ENCODE peak calls at places on chromosomes 3 and 15, in eight cellular contexts. A is germinal center; W is A673; N is DMS79; T is central memory CD4-positive, alpha-beta T cell; X is stimulated activated CD4-positive, alpha-beta T cell treated with anti-CD3 and anti-CD28 coated beads, Interleukin-2, amount 100 ng/mL, for 24 hours; K is left colon; I is DMS153. H is an unnamed sample.

GRCh38 chr3:194013928-194014327 is 122.0 kb upstream of the HES1 start:
- DNase-seq in A (no peak), W (no peak), N (no peak), T (no peak), X (no peak), K (no peak), I (no peak), H (no peak)

GRCh38 chr15:68204776-68205557 is at the start of gene CALML4:
- DNase-seq in A (no peak), W (no peak), N (no peak), T (no peak), X (no peak), K (peak), I (peak), H (no peak)

GRCh38 chr3:132292062-132292461 is 25.1 kb upstream of the ACP3 start:
- DNase-seq in A (no peak), W (no peak), N (no peak), T (no peak), X (no peak), K (no peak), I (no peak), H (no peak)

GRCh38 chr3:42701371-42702065 is 1.1 kb downstream of the HHATL start:
- DNase-seq in A (peak), W (no peak), N (no peak), T (peak), X (peak), K (peak), I (no peak), H (peak)

GRCh38 chr3:128922804-128923459 is 43.5 kb downstream of the ACAD9 start:
- DNase-seq in A (no peak), W (no peak), N (no peak), T (peak), X (peak), K (no peak), I (no peak), H (no peak)

GRCh38 chr15:62848631-62849050 is 193.9 kb upstream of the TPM1 start:
- DNase-seq in A (no peak), W (no peak), N (no peak), T (no peak), X (no peak), K (no peak), I (no peak), H (no peak)

GRCh38 chr3:69008980-69009379 is 4.5 kb downstream of the EOGT start:
- DNase-seq in A (no peak), W (peak), N (no peak), T (no peak), X (no peak), K (no peak), I (no peak), H (peak)

GRCh38 chr15:47184003-47184404 is 533.3 kb upstream of the SEMA6D start:
- DNase-seq in A (no peak), W (peak), N (no peak), T (no peak), X (no peak), K (peak), I (no peak), H (no peak)

GRCh38 chr15:60580650-60581415 is 101.9 kb upstream of the ICE2 start:
- DNase-seq in A (no peak), W (peak), N (no peak), T (peak), X (peak), K (no peak), I (no peak), H (no peak)

GRCh38 chr15:96411056-96412031 is 80.8 kb downstream of the NR2F2 start:
- DNase-seq in A (no peak), W (no peak), N (no peak), T (no peak), X (no peak), K (no peak), I (no peak), H (no peak)

GRCh38 chr3:170077406-170077805 is 39.6 kb downstream of the GPR160 start:
- DNase-seq in A (no peak), W (no peak), N (no peak), T (no peak), X (no peak), K (peak), I (no peak), H (no peak)

GRCh38 chr3:50392101-50392715 is 32.9 kb upstream of the TMEM115 start:
- DNase-seq in A (no peak), W (no peak), N (no peak), T (no peak), X (no peak), K (no peak), I (no peak), H (no peak)

GRCh38 chr3:58351920-58352319 is 19.2 kb downstream of the PXK start:
- DNase-seq in A (no peak), W (peak), N (no peak), T (no peak), X (no peak), K (no peak), I (no peak), H (no peak)

GRCh38 chr3:132315851-132316250 is 1.4 kb upstream of the ACP3 start:
- DNase-seq in A (no peak), W (no peak), N (no peak), T (no peak), X (no peak), K (no peak), I (no peak), H (no peak)

GRCh38 chr3:138493804-138494606 is 59.6 kb downstream of the ESYT3 start:
- DNase-seq in A (no peak), W (peak), N (no peak), T (no peak), X (no peak), K (no peak), I (no peak), H (peak)

GRCh38 chr3:158659454-158660237 is 12.8 kb downstream of the LXN start:
- DNase-seq in A (peak), W (peak), N (no peak), T (peak), X (peak), K (peak), I (no peak), H (peak)

GRCh38 chr3:75610773-75611172 is 53.4 kb upstream of the FRG2C start:
- DNase-seq in A (no peak), W (no peak), N (no peak), T (no peak), X (no peak), K (no peak), I (no peak), H (no peak)

GRCh38 chr15:39786444-39787056 is 3.9 kb upstream of the FSIP1 start:
- DNase-seq in A (peak), W (peak), N (peak), T (peak), X (no peak), K (no peak), I (peak), H (no peak)

GRCh38 chr3:89223188-89223587 is 115.8 kb downstream of the EPHA3 start:
- DNase-seq in A (no peak), W (peak), N (no peak), T (no peak), X (no peak), K (no peak), I (no peak), H (no peak)

GRCh38 chr3:29805757-29806156 is 524.9 kb downstream of the RBMS3 start:
- DNase-seq in A (no peak), W (no peak), N (no peak), T (no peak), X (no peak), K (no peak), I (no peak), H (no peak)

GRCh38 chr15:65660927-65661326 is 39.2 kb downstream of the SLC24A1 start:
- DNase-seq in A (no peak), W (no peak), N (no peak), T (no peak), X (no peak), K (no peak), I (no peak), H (no peak)

GRCh38 chr15:80804970-80805495 is 25.9 kb downstream of the CEMIP start:
- DNase-seq in A (no peak), W (no peak), N (no peak), T (no peak), X (peak), K (no peak), I (peak), H (no peak)